ENCODE peak calls at places on chromosomes 2 and 18, in six cellular contexts. S is iris pigment epithelial cell, I is NCI-H1417, J is amniotic epithelial cell, M is nucleus accumbens, K is GM19239. L is an unnamed sample.

GRCh38 chr2:177598321-177598922 is 205.8 kb downstream of the AGPS start:
- DNase-seq in S (peak), I (no peak), J (no peak), M (no peak), K (no peak), L (no peak)

GRCh38 chr2:193357508-193357907 is 1162.8 kb upstream of the TMEFF2 start:
- DNase-seq in S (no peak), I (no peak), J (no peak), M (no peak), K (no peak), L (no peak)

GRCh38 chr2:72605836-72606442 is 219.9 kb downstream of the EXOC6B start:
- DNase-seq in S (peak), I (no peak), J (peak), M (no peak), K (no peak), L (no peak)

GRCh38 chr2:109614715-109615636 is 812 bp downstream of the SOWAHC start:
- DNase-seq in S (peak), I (peak), J (no peak), M (no peak), K (no peak), L (no peak)

GRCh38 chr18:67318651-67319050 is 197.9 kb downstream of the DSEL start:
- DNase-seq in S (peak), I (no peak), J (no peak), M (no peak), K (no peak), L (no peak)

GRCh38 chr18:79517322-79517721 is 121.6 kb downstream of the NFATC1 start:
- DNase-seq in S (no peak), I (no peak), J (no peak), M (no peak), K (no peak), L (peak)

GRCh38 chr18:13369756-13370510 is 151.4 kb downstream of the LDLRAD4 start:
- DNase-seq in S (peak), I (peak), J (peak), M (no peak), K (no peak), L (no peak)

GRCh38 chr18:79612291-79613108 is 67.1 kb upstream of the CTDP1 start:
- DNase-seq in S (no peak), I (no peak), J (no peak), M (no peak), K (no peak), L (peak)

GRCh38 chr18:73756256-73757091 is 391.2 kb downstream of the FBXO15 start:
- DNase-seq in S (no peak), I (peak), J (no peak), M (no peak), K (no peak), L (no peak)

GRCh38 chr2:67777010-67777409 is 285.8 kb downstream of the C1D start:
- DNase-seq in S (no peak), I (no peak), J (no peak), M (no peak), K (no peak), L (no peak)

GRCh38 chr18:9720327-9720726 is 12.2 kb downstream of the RAB31 start:
- DNase-seq in S (no peak), I (no peak), J (no peak), M (no peak), K (no peak), L (no peak)

GRCh38 chr2:10252202-10252601 is 50.5 kb upstream of the HPCAL1 start:
- DNase-seq in S (no peak), I (no peak), J (no peak), M (no peak), K (no peak), L (no peak)

GRCh38 chr2:234733093-234733489 is 218.7 kb upstream of the SH3BP4 start:
- DNase-seq in S (no peak), I (no peak), J (no peak), M (no peak), K (no peak), L (no peak)

GRCh38 chr2:203623104-203623503 is 83.3 kb upstream of the CD28 start:
- DNase-seq in S (peak), I (no peak), J (peak), M (no peak), K (no peak), L (no peak)

GRCh38 chr2:149464396-149464795 is 123.2 kb downstream of the MMADHC start:
- DNase-seq in S (no peak), I (no peak), J (no peak), M (no peak), K (no peak), L (no peak)

GRCh38 chr2:147101906-147102790 is 742.7 kb upstream of the ACVR2A start:
- DNase-seq in S (no peak), I (no peak), J (no peak), M (no peak), K (no peak), L (no peak)

GRCh38 chr18:41462946-41463345 is 492.1 kb upstream of the PIK3C3 start:
- DNase-seq in S (no peak), I (no peak), J (no peak), M (no peak), K (no peak), L (no peak)

GRCh38 chr2:231883468-231883881 is 42.7 kb downstream of the NPPC start:
- DNase-seq in S (no peak), I (no peak), J (no peak), M (no peak), K (no peak), L (no peak)

GRCh38 chr18:63074987-63075404 is 244.6 kb downstream of the BCL2 start:
- DNase-seq in S (peak), I (peak), J (no peak), M (peak), K (peak), L (peak)

L was measured in head of caudate nucleus.